ENCODE peak calls at places on chromosome 1, in ten cellular contexts. One of them, this sample, is unnamed. For H3K4me1, the result is how much of the 10 kb centered on the place peaks cover.

GRCh38 chr1:16122916-16123315 is 33.0 kb downstream of the EPHA2 start:
- DNase-seq in psoas muscle: peak
- DNase-seq in GM23338: no peak
- DNase-seq in adrenal gland: no peak
- DNase-seq in H9: peak
- DNase-seq in Panc1: no peak
- DNase-seq in left ventricle myocardium inferior: no peak
- DNase-seq in right atrium auricular region: no peak
- DNase-seq in heart right ventricle: no peak
- DNase-seq in hepatocyte: no peak
- DNase-seq in this sample: peak

GRCh38 chr1:242081446-242081845 is 82.5 kb upstream of the MAP1LC3C start:
- DNase-seq in psoas muscle: no peak
- DNase-seq in GM23338: no peak
- DNase-seq in adrenal gland: no peak
- DNase-seq in H9: no peak
- DNase-seq in Panc1: no peak
- DNase-seq in left ventricle myocardium inferior: no peak
- DNase-seq in right atrium auricular region: no peak
- DNase-seq in heart right ventricle: no peak
- DNase-seq in hepatocyte: no peak
- DNase-seq in this sample: no peak

GRCh38 chr1:24147194-24147593 is 4.3 kb upstream of the IL22RA1 start:
- DNase-seq in psoas muscle: no peak
- DNase-seq in GM23338: no peak
- DNase-seq in adrenal gland: no peak
- DNase-seq in H9: no peak
- DNase-seq in Panc1: no peak
- DNase-seq in left ventricle myocardium inferior: no peak
- DNase-seq in right atrium auricular region: no peak
- DNase-seq in heart right ventricle: no peak
- DNase-seq in hepatocyte: no peak
- DNase-seq in this sample: no peak

GRCh38 chr1:35629051-35629450 is 12.3 kb downstream of the PSMB2 start:
- DNase-seq in psoas muscle: no peak
- DNase-seq in GM23338: no peak
- DNase-seq in adrenal gland: no peak
- DNase-seq in H9: no peak
- DNase-seq in Panc1: no peak
- DNase-seq in left ventricle myocardium inferior: no peak
- DNase-seq in right atrium auricular region: no peak
- DNase-seq in heart right ventricle: no peak
- DNase-seq in hepatocyte: peak
- DNase-seq in this sample: no peak

GRCh38 chr1:89761901-89762300 is 58.9 kb upstream of the LRRC8D start:
- DNase-seq in psoas muscle: no peak
- DNase-seq in GM23338: no peak
- DNase-seq in adrenal gland: peak
- DNase-seq in H9: no peak
- DNase-seq in Panc1: no peak
- DNase-seq in left ventricle myocardium inferior: no peak
- DNase-seq in right atrium auricular region: no peak
- DNase-seq in heart right ventricle: no peak
- DNase-seq in hepatocyte: no peak
- DNase-seq in this sample: no peak

GRCh38 chr1:165717918-165718515 is 19.7 kb upstream of the ALDH9A1 start:
- DNase-seq in psoas muscle: no peak
- DNase-seq in GM23338: peak
- DNase-seq in adrenal gland: peak
- DNase-seq in H9: peak
- DNase-seq in Panc1: peak
- DNase-seq in left ventricle myocardium inferior: no peak
- DNase-seq in right atrium auricular region: no peak
- DNase-seq in heart right ventricle: peak
- DNase-seq in hepatocyte: peak
- DNase-seq in this sample: peak

GRCh38 chr1:119291611-119292206 is 76.9 kb upstream of the HAO2 start:
- DNase-seq in psoas muscle: no peak
- DNase-seq in GM23338: no peak
- DNase-seq in adrenal gland: no peak
- DNase-seq in H9: no peak
- DNase-seq in Panc1: no peak
- DNase-seq in left ventricle myocardium inferior: no peak
- DNase-seq in right atrium auricular region: no peak
- DNase-seq in heart right ventricle: no peak
- DNase-seq in hepatocyte: no peak
- DNase-seq in this sample: no peak

GRCh38 chr1:70038025-70038424 is 167.4 kb downstream of the LRRC40 start:
- DNase-seq in psoas muscle: no peak
- DNase-seq in GM23338: no peak
- DNase-seq in adrenal gland: no peak
- DNase-seq in H9: peak
- DNase-seq in Panc1: no peak
- DNase-seq in left ventricle myocardium inferior: no peak
- DNase-seq in right atrium auricular region: no peak
- DNase-seq in heart right ventricle: no peak
- DNase-seq in hepatocyte: no peak
- DNase-seq in this sample: no peak

GRCh38 chr1:30451532-30452125 is 271.8 kb downstream of the MATN1 start:
- DNase-seq in psoas muscle: no peak
- DNase-seq in GM23338: no peak
- DNase-seq in adrenal gland: no peak
- DNase-seq in H9: peak
- DNase-seq in Panc1: no peak
- DNase-seq in left ventricle myocardium inferior: no peak
- DNase-seq in right atrium auricular region: peak
- DNase-seq in heart right ventricle: no peak
- DNase-seq in hepatocyte: no peak
- DNase-seq in this sample: no peak

GRCh38 chr1:153783233-153784190 is 8.3 kb downstream of the SLC27A3 start:
- DNase-seq in psoas muscle: peak
- DNase-seq in GM23338: peak
- DNase-seq in adrenal gland: peak
- DNase-seq in H9: peak
- DNase-seq in Panc1: peak
- DNase-seq in left ventricle myocardium inferior: peak
- DNase-seq in right atrium auricular region: peak
- DNase-seq in heart right ventricle: peak
- DNase-seq in hepatocyte: peak
- DNase-seq in this sample: peak

GRCh38 chr1:10128081-10128765 is 82.1 kb upstream of the KIF1B start:
- DNase-seq in psoas muscle: no peak
- DNase-seq in GM23338: no peak
- DNase-seq in adrenal gland: no peak
- DNase-seq in H9: no peak
- DNase-seq in Panc1: no peak
- DNase-seq in left ventricle myocardium inferior: no peak
- DNase-seq in right atrium auricular region: no peak
- DNase-seq in heart right ventricle: no peak
- DNase-seq in hepatocyte: no peak
- DNase-seq in this sample: no peak

GRCh38 chr1:13723810-13724209 is 23.8 kb downstream of the PRDM2 start:
- DNase-seq in psoas muscle: no peak
- DNase-seq in GM23338: peak
- DNase-seq in adrenal gland: peak
- DNase-seq in H9: no peak
- DNase-seq in Panc1: no peak
- DNase-seq in left ventricle myocardium inferior: no peak
- DNase-seq in right atrium auricular region: no peak
- DNase-seq in heart right ventricle: no peak
- DNase-seq in hepatocyte: no peak
- DNase-seq in this sample: no peak
- H3K4me1 ChIP-seq in psoas muscle: under half
- H3K4me1 ChIP-seq in GM23338: under half
- H3K4me1 ChIP-seq in adrenal gland: under half
- H3K4me1 ChIP-seq in H9: under half
- H3K4me1 ChIP-seq in Panc1: under half
- H3K4me1 ChIP-seq in left ventricle myocardium inferior: under half
- H3K4me1 ChIP-seq in right atrium auricular region: under half
- H3K4me1 ChIP-seq in heart right ventricle: under half
- H3K4me1 ChIP-seq in hepatocyte: under half
- H3K4me1 ChIP-seq in this sample: under half

GRCh38 chr1:41486053-41486891 is 1.8 kb upstream of the EDN2 start:
- DNase-seq in psoas muscle: peak
- DNase-seq in GM23338: peak
- DNase-seq in adrenal gland: no peak
- DNase-seq in H9: no peak
- DNase-seq in Panc1: no peak
- DNase-seq in left ventricle myocardium inferior: no peak
- DNase-seq in right atrium auricular region: no peak
- DNase-seq in heart right ventricle: no peak
- DNase-seq in hepatocyte: no peak
- DNase-seq in this sample: peak
- H3K27ac ChIP-seq in psoas muscle: peak
- H3K27ac ChIP-seq in GM23338: peak
- H3K27ac ChIP-seq in adrenal gland: no peak
- H3K27ac ChIP-seq in H9: no peak
- H3K27ac ChIP-seq in Panc1: no peak
- H3K27ac ChIP-seq in left ventricle myocardium inferior: peak
- H3K27ac ChIP-seq in right atrium auricular region: peak
- H3K27ac ChIP-seq in heart right ventricle: no peak
- H3K27ac ChIP-seq in hepatocyte: peak
- H3K27ac ChIP-seq in this sample: peak

DNA sequence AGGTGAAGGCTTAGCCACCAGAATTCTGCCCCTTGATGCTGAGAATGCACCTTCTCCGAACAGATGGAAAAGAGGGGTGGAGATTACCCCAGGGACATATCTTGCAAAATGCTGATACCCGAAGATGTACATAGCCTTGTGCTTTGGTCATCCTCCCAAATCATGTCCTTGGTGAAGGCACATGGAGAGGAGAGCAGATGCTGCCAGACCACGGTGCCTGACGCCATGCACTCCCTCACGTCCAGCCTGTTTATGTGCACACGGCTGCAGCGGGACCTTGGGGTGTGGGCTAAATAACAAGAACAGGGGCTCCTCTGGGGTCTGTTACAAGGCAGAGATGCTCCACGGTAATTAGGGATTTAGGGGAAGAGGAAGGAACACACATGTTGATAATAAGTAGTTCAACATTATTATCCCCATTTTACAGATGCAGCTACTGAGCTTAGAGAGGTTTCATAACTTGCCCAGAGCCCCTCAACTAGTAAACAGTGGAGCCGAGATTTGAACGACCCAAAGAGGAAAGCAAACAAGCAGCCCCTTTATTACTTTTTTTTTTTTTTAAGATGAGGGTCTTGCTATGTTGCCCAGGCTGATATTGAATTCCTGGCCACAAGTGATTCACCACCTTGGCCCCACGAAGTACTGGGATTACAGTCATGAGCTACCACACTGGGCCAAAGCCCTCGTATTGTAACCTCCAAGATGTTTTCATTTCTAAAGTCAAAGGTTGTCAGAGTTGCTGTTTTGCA is 12.9 kb downstream of the EPHX1 start:
- DNase-seq in psoas muscle: peak
- DNase-seq in GM23338: no peak
- DNase-seq in adrenal gland: peak
- DNase-seq in H9: no peak
- DNase-seq in Panc1: no peak
- DNase-seq in left ventricle myocardium inferior: no peak
- DNase-seq in right atrium auricular region: no peak
- DNase-seq in heart right ventricle: no peak
- DNase-seq in hepatocyte: no peak
- DNase-seq in this sample: no peak
- H3K4me1 ChIP-seq in psoas muscle: half or more
- H3K4me1 ChIP-seq in GM23338: under half
- H3K4me1 ChIP-seq in adrenal gland: half or more
- H3K4me1 ChIP-seq in H9: under half
- H3K4me1 ChIP-seq in Panc1: under half
- H3K4me1 ChIP-seq in left ventricle myocardium inferior: half or more
- H3K4me1 ChIP-seq in right atrium auricular region: under half
- H3K4me1 ChIP-seq in heart right ventricle: half or more
- H3K4me1 ChIP-seq in hepatocyte: under half
- H3K4me1 ChIP-seq in this sample: under half

DNA sequence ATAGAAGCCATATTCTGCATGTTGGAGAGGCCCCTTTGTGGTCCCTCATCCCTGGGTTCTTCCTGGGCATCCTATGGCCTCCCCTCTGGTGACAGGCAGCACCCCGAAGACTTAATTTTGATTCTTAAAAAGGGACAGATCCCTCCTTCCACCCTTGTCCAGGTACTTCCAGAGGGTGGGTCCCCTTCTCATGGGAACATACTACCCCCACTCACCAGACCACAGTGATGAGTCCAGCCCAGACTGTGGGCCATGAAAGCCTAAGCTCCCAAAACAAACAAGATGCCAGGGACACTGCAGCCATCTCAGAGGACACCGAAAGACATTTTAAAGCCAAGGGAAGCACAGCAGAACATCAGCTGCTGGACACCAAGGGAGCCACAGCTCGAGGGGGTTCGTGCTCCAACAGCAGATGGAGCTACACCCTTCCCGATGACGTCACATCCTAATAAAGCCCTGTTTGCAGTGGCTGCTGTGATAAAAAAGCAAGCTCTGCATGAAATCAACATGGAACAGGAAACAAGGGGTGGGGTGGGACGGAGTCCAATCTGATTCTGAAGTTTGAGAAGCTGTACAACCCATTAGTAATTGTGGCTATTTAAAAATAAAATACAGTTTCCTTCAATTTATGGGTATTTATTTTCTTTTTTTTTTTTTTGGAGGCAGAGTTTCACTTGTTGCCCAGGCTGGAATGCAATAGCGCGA is 32.4 kb downstream of the GNB1 start:
- DNase-seq in psoas muscle: peak
- DNase-seq in GM23338: peak
- DNase-seq in adrenal gland: peak
- DNase-seq in H9: peak
- DNase-seq in Panc1: no peak
- DNase-seq in left ventricle myocardium inferior: peak
- DNase-seq in right atrium auricular region: peak
- DNase-seq in heart right ventricle: peak
- DNase-seq in hepatocyte: peak
- DNase-seq in this sample: peak
- H3K27ac ChIP-seq in psoas muscle: peak
- H3K27ac ChIP-seq in GM23338: peak
- H3K27ac ChIP-seq in adrenal gland: no peak
- H3K27ac ChIP-seq in H9: no peak
- H3K27ac ChIP-seq in Panc1: no peak
- H3K27ac ChIP-seq in left ventricle myocardium inferior: peak
- H3K27ac ChIP-seq in right atrium auricular region: peak
- H3K27ac ChIP-seq in heart right ventricle: peak
- H3K27ac ChIP-seq in hepatocyte: peak
- H3K27ac ChIP-seq in this sample: peak

GRCh38 chr1:3420218-3420951 is 34.1 kb upstream of the ARHGEF16 start:
- DNase-seq in psoas muscle: no peak
- DNase-seq in GM23338: no peak
- DNase-seq in adrenal gland: no peak
- DNase-seq in H9: no peak
- DNase-seq in Panc1: no peak
- DNase-seq in left ventricle myocardium inferior: no peak
- DNase-seq in right atrium auricular region: no peak
- DNase-seq in heart right ventricle: no peak
- DNase-seq in hepatocyte: no peak
- DNase-seq in this sample: no peak
- H3K4me1 ChIP-seq in psoas muscle: under half
- H3K4me1 ChIP-seq in GM23338: under half
- H3K4me1 ChIP-seq in adrenal gland: under half
- H3K4me1 ChIP-seq in H9: under half
- H3K4me1 ChIP-seq in Panc1: under half
- H3K4me1 ChIP-seq in left ventricle myocardium inferior: half or more
- H3K4me1 ChIP-seq in right atrium auricular region: under half
- H3K4me1 ChIP-seq in heart right ventricle: half or more
- H3K4me1 ChIP-seq in hepatocyte: under half
- H3K4me1 ChIP-seq in this sample: under half

This sample was measured in endodermal cell.